ENCODE peak calls at places on chromosomes 11 and 22, in ten cellular contexts. P is HCEC 1CT; K is kidney; T is CD8-positive, alpha-beta memory T cell; W is type B pancreatic cell; O is activated T-helper 1 cell treated with anti-CD3 and anti-CD28 coated beads, Interleukin-2, amount 50 U/mL, for 16 hours; G is right lobe of liver; V is dorsolateral prefrontal cortex; U is CD8-positive, alpha-beta T cell; J is sciatic nerve. A is an unnamed sample.

GRCh38 chr11:31784645-31785044 is 26.5 kb downstream of the PAX6 start:
- DNase-seq in T (no peak), K (no peak), U (no peak), W (no peak), V (no peak), J (no peak), O (no peak), P (no peak), G (no peak), A (no peak)

GRCh38 chr11:71996946-71997345 is 1.8 kb upstream of the IL18BP start:
- DNase-seq in G (no peak), J (no peak), K (no peak), T (no peak), O (no peak), U (no peak), P (no peak), V (no peak), W (no peak), A (no peak)

GRCh38 chr11:21635359-21635758 is 557.5 kb upstream of the ANO5 start:
- DNase-seq in T (no peak), O (no peak), K (no peak), W (no peak), G (no peak), J (no peak), P (no peak), U (no peak), V (no peak), A (no peak)

GRCh38 chr11:65609236-65609635 is 4.8 kb downstream of the MAP3K11 start:
- DNase-seq in O (no peak), T (no peak), V (no peak), U (no peak), W (no peak), G (no peak), J (no peak), P (no peak), K (no peak), A (no peak)

GRCh38 chr22:46446799-46447198 is 90.6 kb downstream of the CELSR1 start:
- DNase-seq in J (no peak), V (no peak), T (no peak), K (no peak), W (no peak), G (no peak), U (no peak), O (no peak), P (no peak), A (no peak)

GRCh38 chr11:75592699-75593098 is 30.6 kb downstream of the SERPINH1 start:
- DNase-seq in G (no peak), U (no peak), K (no peak), P (no peak), T (no peak), V (no peak), J (no peak), O (no peak), W (no peak), A (no peak)

GRCh38 chr11:23856654-23857053 is 640.2 kb upstream of the LUZP2 start:
- DNase-seq in G (no peak), J (no peak), O (no peak), V (no peak), P (peak; percentile 76), U (no peak), W (no peak), T (no peak), K (no peak), A (no peak)

GRCh38 chr11:86115542-86116385 is 46.9 kb upstream of the PICALM start:
- DNase-seq in K (no peak), W (no peak), V (no peak), P (no peak), T (no peak), G (no peak), U (no peak), J (no peak), O (no peak), A (no peak)

GRCh38 chr22:36104435-36104834 is 56.1 kb downstream of the APOL3 start:
- DNase-seq in J (no peak), W (no peak), G (no peak), U (no peak), T (no peak), K (peak; percentile 10), V (no peak), O (no peak), P (no peak), A (no peak)

GRCh38 chr11:36361472-36361871 is 65.4 kb downstream of the PRR5L start:
- DNase-seq in T (no peak), K (no peak), J (no peak), U (no peak), V (no peak), G (no peak), O (no peak), P (no peak), W (no peak), A (no peak)